ENCODE peak calls at places on chromosomes 2 and 18, in nine cellular contexts. T, N, K, L, H, O, A, P and Z are unnamed samples.

GRCh38 chr2:5932556-5933469 is 240.6 kb downstream of the SOX11 start:
- DNase-seq in T (no peak), N (no peak), K (no peak), L (no peak), H (no peak), O (no peak), A (no peak), P (no peak), Z (peak; percentile 36)

GRCh38 chr2:217314021-217314460 is 454.2 kb upstream of the TNP1 start:
- DNase-seq in T (no peak), N (peak; percentile 88), K (no peak), L (no peak), H (no peak), O (no peak), A (no peak), P (no peak), Z (no peak)

GRCh38 chr2:147026664-147027278 is 818.1 kb upstream of the ACVR2A start:
- DNase-seq in T (no peak), N (no peak), K (no peak), L (no peak), H (no peak), O (no peak), A (no peak), P (no peak), Z (no peak)

GRCh38 chr2:14094592-14094991 is 537.9 kb upstream of the LRATD1 start:
- DNase-seq in T (no peak), N (no peak), K (no peak), L (no peak), H (no peak), O (no peak), A (no peak), P (no peak), Z (no peak)

GRCh38 chr2:159119652-159120257 is 151.3 kb downstream of the TANC1 start:
- DNase-seq in T (no peak), N (no peak), K (no peak), L (no peak), H (no peak), O (no peak), A (no peak), P (no peak), Z (no peak)

GRCh38 chr2:24276349-24276899 is 83.9 kb downstream of the ITSN2 start:
- DNase-seq in T (no peak), N (no peak), K (no peak), L (no peak), H (no peak), O (no peak), A (no peak), P (no peak), Z (no peak)

GRCh38 chr2:120354467-120354866 is 8.5 kb downstream of the INHBB start:
- DNase-seq in T (no peak), N (no peak), K (no peak), L (no peak), H (no peak), O (no peak), A (no peak), P (no peak), Z (no peak)

GRCh38 chr2:31082002-31082401 is 56.2 kb downstream of the GALNT14 start:
- DNase-seq in T (no peak), N (no peak), K (no peak), L (no peak), H (no peak), O (no peak), A (no peak), P (no peak), Z (no peak)

GRCh38 chr18:22420649-22421048 is 2.9 kb upstream of the CTAGE1 start:
- DNase-seq in T (no peak), N (no peak), K (no peak), L (no peak), H (no peak), O (no peak), A (no peak), P (no peak), Z (no peak)
- H3K27ac ChIP-seq in T (no peak overlapping the region), N (no peak overlapping the region), K (no peak overlapping the region), L (no peak overlapping the region), H (no peak overlapping the region), O (no peak overlapping the region), A (no peak overlapping the region), P (no peak overlapping the region), Z (no peak overlapping the region)

GRCh38 chr2:165469417-165469816 is at the start of gene CSRNP3:
- DNase-seq in T (peak; percentile 16), N (peak; percentile 96), K (no peak), L (peak; percentile 46), H (peak; percentile 19), O (no peak), A (peak; percentile 51), P (peak; percentile 22), Z (peak; percentile 2)

GRCh38 chr2:165471349-165471975 is 2.0 kb downstream of the CSRNP3 start:
- DNase-seq in T (no peak), N (peak; percentile 86), K (no peak), L (no peak), H (no peak), O (no peak), A (no peak), P (no peak), Z (no peak)

GRCh38 chr2:165470351-165470750 is 853 bp downstream of the CSRNP3 start:
- DNase-seq in T (no peak), N (no peak), K (no peak), L (no peak), H (no peak), O (no peak), A (no peak), P (no peak), Z (no peak)

GRCh38 chr2:165475270-165476004 is 5.9 kb downstream of the CSRNP3 start:
- DNase-seq in T (no peak), N (no peak), K (no peak), L (no peak), H (no peak), O (no peak), A (no peak), P (no peak), Z (no peak)

GRCh38 chr2:165474621-165475269 is 5.2 kb downstream of the CSRNP3 start:
- DNase-seq in T (no peak), N (peak; percentile 25), K (no peak), L (no peak), H (no peak), O (no peak), A (no peak), P (no peak), Z (no peak)
- H3K27ac ChIP-seq in T (no peak overlapping the region), N (peak overlapping the region; percentile 48), K (no peak overlapping the region), L (no peak overlapping the region), H (no peak overlapping the region), O (no peak overlapping the region), A (no peak overlapping the region), P (no peak overlapping the region), Z (no peak overlapping the region)

GRCh38 chr2:101265893-101266499 is 13.3 kb downstream of the CNOT11 start:
- DNase-seq in T (peak; percentile 62), N (no peak), K (no peak), L (peak; percentile 68), H (no peak), O (no peak), A (no peak), P (no peak), Z (no peak)
- H3K27ac ChIP-seq in T (peak overlapping the region; percentile 57), N (no peak overlapping the region), K (no peak overlapping the region), L (no peak overlapping the region), H (no peak overlapping the region), O (no peak overlapping the region), A (no peak overlapping the region), P (no peak overlapping the region), Z (no peak overlapping the region)

GRCh38 chr2:105755895-105756294 is 11.2 kb downstream of the NCK2 start:
- DNase-seq in T (no peak), N (no peak), K (peak; percentile 55), L (no peak), H (no peak), O (no peak), A (no peak), P (no peak), Z (no peak)
- H3K27ac ChIP-seq in T (no peak overlapping the region), N (no peak overlapping the region), K (peak overlapping the region; percentile 76), L (peak overlapping the region; percentile 35), H (no peak overlapping the region), O (no peak overlapping the region), A (no peak overlapping the region), P (no peak overlapping the region), Z (no peak overlapping the region)

DNA sequence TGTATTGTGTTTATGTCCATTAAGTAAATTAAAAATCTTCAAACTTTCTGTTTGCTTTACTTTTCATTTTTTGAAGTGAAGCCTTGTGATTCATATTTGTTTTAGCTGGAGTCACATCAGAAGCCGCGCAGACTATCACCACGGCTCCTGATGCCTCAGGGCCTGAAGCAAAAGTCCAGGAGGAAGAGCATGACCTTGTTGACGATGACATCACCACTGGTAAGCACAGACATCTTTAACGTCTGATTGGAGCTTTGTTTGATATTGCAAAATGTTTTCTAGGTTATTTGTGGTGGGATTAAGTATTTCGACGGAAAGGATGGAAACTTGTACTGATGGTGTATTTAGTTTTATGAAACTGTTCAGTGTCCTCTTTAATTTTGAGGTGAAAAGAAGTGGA is 164.8 kb downstream of the WDR7 start:
- DNase-seq in T (no peak), N (no peak), K (no peak), L (no peak), H (no peak), O (no peak), A (no peak), P (no peak), Z (no peak)
- H3K27ac ChIP-seq in T (no peak overlapping the region), N (no peak overlapping the region), K (no peak overlapping the region), L (no peak overlapping the region), H (no peak overlapping the region), O (no peak overlapping the region), A (no peak overlapping the region), P (no peak overlapping the region), Z (no peak overlapping the region)

GRCh38 chr2:75560022-75560767 is 544 bp downstream of the EVA1A start:
- DNase-seq in T (no peak), N (peak; percentile 68), K (no peak), L (peak; percentile 55), H (no peak), O (no peak), A (no peak), P (no peak), Z (no peak)
- H3K27ac ChIP-seq in T (no peak overlapping the region), N (no peak overlapping the region), K (no peak overlapping the region), L (peak overlapping the region; percentile 36), H (peak overlapping the region; percentile 28), O (no peak overlapping the region), A (peak overlapping the region; percentile 97), P (no peak overlapping the region), Z (no peak overlapping the region)

GRCh38 chr18:58934933-58935577 is 70.4 kb downstream of the ZNF532 start:
- DNase-seq in T (no peak), N (peak; percentile 41), K (no peak), L (no peak), H (no peak), O (no peak), A (no peak), P (no peak), Z (no peak)
- H3K27ac ChIP-seq in T (no peak overlapping the region), N (peak overlapping the region; percentile 90), K (no peak overlapping the region), L (no peak overlapping the region), H (no peak overlapping the region), O (no peak overlapping the region), A (no peak overlapping the region), P (no peak overlapping the region), Z (peak overlapping the region; percentile 16)